ENCODE peak calls at places on chromosomes 11 and 22, in eight cellular contexts. One of them, this sample, is unnamed.
A peak's percentile ranks its signal among the peaks of the same experiment; 100 is the strongest.

GRCh38 chr22:21015051-21016006 is at the start of gene P2RX6:
- DNase-seq in A549: no peak
- DNase-seq in GM20000: no peak
- DNase-seq in CD4-positive, alpha-beta T cell: no peak
- DNase-seq in left ventricle myocardium inferior: no peak
- DNase-seq in Calu3: no peak
- DNase-seq in AG09319: no peak
- DNase-seq in progenitor cell of endocrine pancreas: no peak
- DNase-seq in this sample: no peak

GRCh38 chr11:94948070-94948617 is 25.2 kb downstream of the CWC15 start:
- DNase-seq in AG09319: peak; percentile 63
- DNase-seq in Calu3: no peak
- DNase-seq in GM20000: no peak
- DNase-seq in A549: no peak
- DNase-seq in progenitor cell of endocrine pancreas: no peak
- DNase-seq in CD4-positive, alpha-beta T cell: no peak
- DNase-seq in left ventricle myocardium inferior: no peak
- DNase-seq in this sample: no peak

GRCh38 chr11:116072133-116072532 is 567.9 kb upstream of the CADM1 start:
- DNase-seq in left ventricle myocardium inferior: no peak
- DNase-seq in Calu3: no peak
- DNase-seq in GM20000: no peak
- DNase-seq in progenitor cell of endocrine pancreas: no peak
- DNase-seq in AG09319: no peak
- DNase-seq in A549: no peak
- DNase-seq in CD4-positive, alpha-beta T cell: no peak
- DNase-seq in this sample: no peak

GRCh38 chr11:130051077-130051476 is 18.6 kb upstream of the APLP2 start:
- DNase-seq in CD4-positive, alpha-beta T cell: no peak
- DNase-seq in A549: no peak
- DNase-seq in GM20000: no peak
- DNase-seq in left ventricle myocardium inferior: no peak
- DNase-seq in Calu3: no peak
- DNase-seq in progenitor cell of endocrine pancreas: no peak
- DNase-seq in AG09319: no peak
- DNase-seq in this sample: no peak

GRCh38 chr11:120786206-120786735 is 237.6 kb upstream of the TBCEL start:
- DNase-seq in AG09319: no peak
- DNase-seq in progenitor cell of endocrine pancreas: no peak
- DNase-seq in left ventricle myocardium inferior: no peak
- DNase-seq in GM20000: no peak
- DNase-seq in Calu3: no peak
- DNase-seq in CD4-positive, alpha-beta T cell: no peak
- DNase-seq in A549: no peak
- DNase-seq in this sample: no peak

GRCh38 chr11:100740440-100740839 is 53.4 kb downstream of the ARHGAP42 start:
- DNase-seq in left ventricle myocardium inferior: no peak
- DNase-seq in Calu3: no peak
- DNase-seq in CD4-positive, alpha-beta T cell: no peak
- DNase-seq in AG09319: no peak
- DNase-seq in A549: no peak
- DNase-seq in progenitor cell of endocrine pancreas: no peak
- DNase-seq in GM20000: no peak
- DNase-seq in this sample: no peak

GRCh38 chr22:41576877-41577276 is 12.8 kb downstream of the PMM1 start:
- DNase-seq in CD4-positive, alpha-beta T cell: no peak
- DNase-seq in A549: peak; percentile 60
- DNase-seq in AG09319: no peak
- DNase-seq in Calu3: peak; percentile 79
- DNase-seq in GM20000: peak; percentile 65
- DNase-seq in progenitor cell of endocrine pancreas: peak; percentile 37
- DNase-seq in left ventricle myocardium inferior: peak; percentile 65
- DNase-seq in this sample: peak; percentile 48

GRCh38 chr22:48885919-48886305 is 941.8 kb downstream of the BRD1 start:
- DNase-seq in A549: no peak
- DNase-seq in CD4-positive, alpha-beta T cell: no peak
- DNase-seq in AG09319: no peak
- DNase-seq in left ventricle myocardium inferior: peak; percentile 3
- DNase-seq in Calu3: no peak
- DNase-seq in progenitor cell of endocrine pancreas: no peak
- DNase-seq in GM20000: no peak
- DNase-seq in this sample: no peak

GRCh38 chr11:86523738-86524602 is 148.4 kb downstream of the ME3 start:
- DNase-seq in progenitor cell of endocrine pancreas: no peak
- DNase-seq in CD4-positive, alpha-beta T cell: no peak
- DNase-seq in left ventricle myocardium inferior: no peak
- DNase-seq in A549: peak; percentile 97
- DNase-seq in GM20000: no peak
- DNase-seq in Calu3: peak; percentile 29
- DNase-seq in AG09319: peak; percentile 65
- DNase-seq in this sample: no peak

GRCh38 chr11:113370634-113371033 is 16.9 kb upstream of the ANKK1 start:
- DNase-seq in CD4-positive, alpha-beta T cell: no peak
- DNase-seq in left ventricle myocardium inferior: no peak
- DNase-seq in AG09319: no peak
- DNase-seq in Calu3: no peak
- DNase-seq in GM20000: no peak
- DNase-seq in progenitor cell of endocrine pancreas: no peak
- DNase-seq in A549: no peak
- DNase-seq in this sample: no peak

GRCh38 chr11:64097468-64098317 is 62.0 kb downstream of the FLRT1 start:
- DNase-seq in AG09319: no peak
- DNase-seq in A549: no peak
- DNase-seq in CD4-positive, alpha-beta T cell: no peak
- DNase-seq in left ventricle myocardium inferior: no peak
- DNase-seq in Calu3: no peak
- DNase-seq in GM20000: no peak
- DNase-seq in progenitor cell of endocrine pancreas: no peak
- DNase-seq in this sample: no peak

GRCh38 chr11:88313441-88313840 is 24.1 kb downstream of the CTSC start:
- DNase-seq in CD4-positive, alpha-beta T cell: no peak
- DNase-seq in GM20000: no peak
- DNase-seq in Calu3: no peak
- DNase-seq in AG09319: no peak
- DNase-seq in left ventricle myocardium inferior: no peak
- DNase-seq in A549: no peak
- DNase-seq in progenitor cell of endocrine pancreas: no peak
- DNase-seq in this sample: no peak

GRCh38 chr11:3368199-3368598 is 10.7 kb downstream of the ZNF195 start:
- DNase-seq in A549: no peak
- DNase-seq in CD4-positive, alpha-beta T cell: no peak
- DNase-seq in GM20000: no peak
- DNase-seq in AG09319: no peak
- DNase-seq in Calu3: no peak
- DNase-seq in progenitor cell of endocrine pancreas: no peak
- DNase-seq in left ventricle myocardium inferior: no peak
- DNase-seq in this sample: no peak

GRCh38 chr11:70312401-70313357 is 42.2 kb downstream of the PPFIA1 start:
- DNase-seq in left ventricle myocardium inferior: no peak
- DNase-seq in A549: no peak
- DNase-seq in progenitor cell of endocrine pancreas: no peak
- DNase-seq in CD4-positive, alpha-beta T cell: no peak
- DNase-seq in Calu3: no peak
- DNase-seq in GM20000: no peak
- DNase-seq in AG09319: no peak
- DNase-seq in this sample: no peak

GRCh38 chr11:72609045-72609444 is 65.2 kb downstream of the PDE2A start:
- DNase-seq in A549: no peak
- DNase-seq in CD4-positive, alpha-beta T cell: no peak
- DNase-seq in Calu3: no peak
- DNase-seq in AG09319: no peak
- DNase-seq in GM20000: no peak
- DNase-seq in left ventricle myocardium inferior: no peak
- DNase-seq in progenitor cell of endocrine pancreas: no peak
- DNase-seq in this sample: no peak

GRCh38 chr22:40120783-40121182 is 56.9 kb upstream of the TNRC6B start:
- DNase-seq in A549: no peak
- DNase-seq in Calu3: no peak
- DNase-seq in CD4-positive, alpha-beta T cell: no peak
- DNase-seq in GM20000: no peak
- DNase-seq in AG09319: no peak
- DNase-seq in left ventricle myocardium inferior: no peak
- DNase-seq in progenitor cell of endocrine pancreas: no peak
- DNase-seq in this sample: no peak

GRCh38 chr11:125886997-125887372 is 483 bp upstream of the HYLS1 start:
- DNase-seq in GM20000: peak; percentile 38
- DNase-seq in AG09319: no peak
- DNase-seq in A549: no peak
- DNase-seq in progenitor cell of endocrine pancreas: no peak
- DNase-seq in left ventricle myocardium inferior: peak; percentile 27
- DNase-seq in CD4-positive, alpha-beta T cell: peak; percentile 21
- DNase-seq in Calu3: no peak
- DNase-seq in this sample: no peak

GRCh38 chr22:28128827-28129226 is 209.8 kb upstream of the PITPNB start:
- DNase-seq in AG09319: no peak
- DNase-seq in A549: no peak
- DNase-seq in GM20000: no peak
- DNase-seq in CD4-positive, alpha-beta T cell: no peak
- DNase-seq in progenitor cell of endocrine pancreas: no peak
- DNase-seq in left ventricle myocardium inferior: no peak
- DNase-seq in Calu3: no peak
- DNase-seq in this sample: no peak
- TF ChIP-seq CTCF in AG09319: no peak
- TF ChIP-seq CTCF in A549: no peak
- TF ChIP-seq CTCF in GM20000: no peak
- TF ChIP-seq CTCF in CD4-positive, alpha-beta T cell: no peak
- TF ChIP-seq CTCF in progenitor cell of endocrine pancreas: no peak
- TF ChIP-seq CTCF in left ventricle myocardium inferior: no peak
- TF ChIP-seq CTCF in Calu3: no peak
- TF ChIP-seq CTCF in this sample: no peak

GRCh38 chr11:8758619-8759169 is 76.1 kb downstream of the RPL27A start:
- DNase-seq in CD4-positive, alpha-beta T cell: no peak
- DNase-seq in left ventricle myocardium inferior: no peak
- DNase-seq in GM20000: no peak
- DNase-seq in Calu3: no peak
- DNase-seq in progenitor cell of endocrine pancreas: no peak
- DNase-seq in A549: no peak
- DNase-seq in AG09319: no peak
- DNase-seq in this sample: no peak

GRCh38 chr11:8757533-8757932 is 74.9 kb downstream of the RPL27A start:
- DNase-seq in AG09319: no peak
- DNase-seq in A549: no peak
- DNase-seq in progenitor cell of endocrine pancreas: no peak
- DNase-seq in CD4-positive, alpha-beta T cell: no peak
- DNase-seq in GM20000: no peak
- DNase-seq in left ventricle myocardium inferior: no peak
- DNase-seq in Calu3: no peak
- DNase-seq in this sample: no peak

GRCh38 chr11:8756201-8756600 is 73.6 kb downstream of the RPL27A start:
- DNase-seq in left ventricle myocardium inferior: no peak
- DNase-seq in A549: no peak
- DNase-seq in progenitor cell of endocrine pancreas: no peak
- DNase-seq in Calu3: no peak
- DNase-seq in AG09319: peak; percentile 38
- DNase-seq in GM20000: no peak
- DNase-seq in CD4-positive, alpha-beta T cell: no peak
- DNase-seq in this sample: no peak

GRCh38 chr11:8757047-8757446 is 74.5 kb downstream of the RPL27A start:
- DNase-seq in GM20000: no peak
- DNase-seq in CD4-positive, alpha-beta T cell: no peak
- DNase-seq in AG09319: no peak
- DNase-seq in A549: no peak
- DNase-seq in left ventricle myocardium inferior: no peak
- DNase-seq in Calu3: no peak
- DNase-seq in progenitor cell of endocrine pancreas: no peak
- DNase-seq in this sample: no peak

DNA sequence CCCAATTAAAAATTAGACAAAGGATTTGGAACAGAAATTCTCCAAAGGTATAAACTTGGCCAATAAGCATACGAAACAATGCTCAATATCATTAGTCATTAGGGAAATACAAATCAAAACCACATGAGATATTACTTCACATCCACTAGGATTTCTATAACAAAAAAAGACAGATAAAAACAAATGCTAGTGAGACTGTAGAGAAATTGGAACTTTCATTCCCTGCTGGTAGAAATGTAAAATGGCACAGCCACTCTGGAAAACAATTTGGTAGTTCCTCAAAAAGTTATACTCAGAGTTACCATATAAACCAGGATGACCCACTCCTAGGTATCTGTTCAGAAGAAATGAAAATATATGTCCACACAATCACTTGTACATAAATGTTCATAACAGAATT is 71.6 kb downstream of the RPL27A start:
- DNase-seq in A549: no peak
- DNase-seq in GM20000: no peak
- DNase-seq in CD4-positive, alpha-beta T cell: no peak
- DNase-seq in AG09319: no peak
- DNase-seq in Calu3: no peak
- DNase-seq in progenitor cell of endocrine pancreas: no peak
- DNase-seq in left ventricle myocardium inferior: no peak
- DNase-seq in this sample: no peak
- TF ChIP-seq CTCF in A549: no peak
- TF ChIP-seq CTCF in GM20000: no peak
- TF ChIP-seq CTCF in CD4-positive, alpha-beta T cell: no peak
- TF ChIP-seq CTCF in AG09319: peak; percentile 31
- TF ChIP-seq CTCF in Calu3: no peak
- TF ChIP-seq CTCF in progenitor cell of endocrine pancreas: no peak
- TF ChIP-seq CTCF in left ventricle myocardium inferior: peak; percentile 16
- TF ChIP-seq CTCF in this sample: peak; percentile 42

GRCh38 chr11:58286249-58286648 is 18.2 kb upstream of the OR10W1 start:
- DNase-seq in AG09319: no peak
- DNase-seq in Calu3: peak; percentile 38
- DNase-seq in GM20000: peak; percentile 17
- DNase-seq in left ventricle myocardium inferior: no peak
- DNase-seq in progenitor cell of endocrine pancreas: no peak
- DNase-seq in A549: peak; percentile 7
- DNase-seq in CD4-positive, alpha-beta T cell: no peak
- DNase-seq in this sample: no peak
- TF ChIP-seq CTCF in AG09319: peak; percentile 43
- TF ChIP-seq CTCF in Calu3: peak; percentile 31
- TF ChIP-seq CTCF in GM20000: peak; percentile 55
- TF ChIP-seq CTCF in left ventricle myocardium inferior: peak; percentile 68
- TF ChIP-seq CTCF in progenitor cell of endocrine pancreas: peak; percentile 72
- TF ChIP-seq CTCF in A549: peak; percentile 20
- TF ChIP-seq CTCF in CD4-positive, alpha-beta T cell: peak; percentile 23
- TF ChIP-seq CTCF in this sample: peak; percentile 59

GRCh38 chr11:74320538-74320937 is 9.1 kb upstream of the P4HA3 start:
- DNase-seq in AG09319: no peak
- DNase-seq in progenitor cell of endocrine pancreas: no peak
- DNase-seq in Calu3: no peak
- DNase-seq in left ventricle myocardium inferior: no peak
- DNase-seq in GM20000: no peak
- DNase-seq in A549: no peak
- DNase-seq in CD4-positive, alpha-beta T cell: no peak
- DNase-seq in this sample: no peak

GRCh38 chr11:74316772-74317505 is 5.5 kb upstream of the P4HA3 start:
- DNase-seq in left ventricle myocardium inferior: no peak
- DNase-seq in AG09319: no peak
- DNase-seq in Calu3: no peak
- DNase-seq in A549: no peak
- DNase-seq in GM20000: no peak
- DNase-seq in progenitor cell of endocrine pancreas: no peak
- DNase-seq in CD4-positive, alpha-beta T cell: no peak
- DNase-seq in this sample: no peak

GRCh38 chr11:74321487-74322188 is 10.2 kb upstream of the P4HA3 start:
- DNase-seq in GM20000: peak; percentile 52
- DNase-seq in CD4-positive, alpha-beta T cell: no peak
- DNase-seq in A549: no peak
- DNase-seq in Calu3: peak; percentile 32
- DNase-seq in left ventricle myocardium inferior: no peak
- DNase-seq in progenitor cell of endocrine pancreas: no peak
- DNase-seq in AG09319: no peak
- DNase-seq in this sample: no peak

GRCh38 chr11:74319139-74319538 is 7.7 kb upstream of the P4HA3 start:
- DNase-seq in AG09319: no peak
- DNase-seq in progenitor cell of endocrine pancreas: no peak
- DNase-seq in Calu3: no peak
- DNase-seq in CD4-positive, alpha-beta T cell: no peak
- DNase-seq in GM20000: no peak
- DNase-seq in left ventricle myocardium inferior: no peak
- DNase-seq in A549: no peak
- DNase-seq in this sample: no peak

GRCh38 chr11:74318241-74318932 is 6.9 kb upstream of the P4HA3 start:
- DNase-seq in progenitor cell of endocrine pancreas: no peak
- DNase-seq in CD4-positive, alpha-beta T cell: no peak
- DNase-seq in AG09319: no peak
- DNase-seq in Calu3: no peak
- DNase-seq in A549: no peak
- DNase-seq in left ventricle myocardium inferior: no peak
- DNase-seq in GM20000: no peak
- DNase-seq in this sample: no peak
- TF ChIP-seq CTCF in progenitor cell of endocrine pancreas: no peak
- TF ChIP-seq CTCF in CD4-positive, alpha-beta T cell: no peak
- TF ChIP-seq CTCF in AG09319: no peak
- TF ChIP-seq CTCF in Calu3: no peak
- TF ChIP-seq CTCF in A549: no peak
- TF ChIP-seq CTCF in left ventricle myocardium inferior: no peak
- TF ChIP-seq CTCF in GM20000: no peak
- TF ChIP-seq CTCF in this sample: no peak

This sample was measured in neural crest cell.